ENCODE peak calls at places on chromosome 7, in seven cellular contexts. S is mammary epithelial cell, J is HFFc6, E is LoVo, T is thoracic aorta, C is cardiac septum, N is ureter. V is an unnamed sample.

GRCh38 chr7:28595081-28595480 is 182.8 kb downstream of the CREB5 start:
- DNase-seq in J (no peak), C (no peak), T (no peak), E (no peak), S (no peak), N (no peak), V (no peak)

GRCh38 chr7:4067874-4068273 is 614.2 kb upstream of the FOXK1 start:
- DNase-seq in N (no peak), E (no peak), S (no peak), T (no peak), C (no peak), J (no peak), V (no peak)

GRCh38 chr7:73992104-73992562 is 35.8 kb upstream of the ELN start:
- DNase-seq in C (no peak), N (no peak), J (peak), E (no peak), S (no peak), T (peak), V (peak)

GRCh38 chr7:123673752-123674398 is 18.2 kb downstream of the LMOD2 start:
- DNase-seq in S (no peak), N (no peak), J (no peak), E (no peak), C (no peak), T (no peak), V (no peak)

GRCh38 chr7:33457041-33457440 is 327.7 kb downstream of the BBS9 start:
- DNase-seq in N (no peak), J (no peak), S (no peak), E (no peak), C (no peak), T (no peak), V (no peak)

GRCh38 chr7:70134029-70134445 is 535.8 kb downstream of the AUTS2 start:
- DNase-seq in J (no peak), N (no peak), S (no peak), C (no peak), T (no peak), E (no peak), V (no peak)

GRCh38 chr7:158353606-158354570 is 233.7 kb downstream of the PTPRN2 start:
- DNase-seq in E (peak), N (no peak), T (no peak), C (peak), J (peak), S (no peak), V (peak)

GRCh38 chr7:55964261-55964801 is at the start of gene NIPSNAP2:
- DNase-seq in T (no peak), J (peak), S (peak), N (peak), E (peak), C (peak), V (peak)

GRCh38 chr7:25382175-25382574 is 153.9 kb upstream of the NPVF start:
- DNase-seq in E (no peak), T (no peak), N (no peak), J (no peak), C (no peak), S (no peak), V (no peak)

GRCh38 chr7:159104188-159105030 is 40.3 kb downstream of the VIPR2 start:
- DNase-seq in T (no peak), C (peak), E (no peak), N (no peak), S (no peak), J (no peak), V (peak)

GRCh38 chr7:41967156-41967555 is 264.3 kb upstream of the INHBA start:
- DNase-seq in S (peak), N (no peak), J (peak), E (no peak), C (no peak), T (no peak), V (no peak)

GRCh38 chr7:98872328-98872924 is 2.6 kb upstream of the TMEM130 start:
- DNase-seq in S (no peak), T (no peak), E (no peak), J (peak), C (no peak), N (no peak), V (peak)

GRCh38 chr7:20438248-20438647 is 107.5 kb downstream of the ITGB8 start:
- DNase-seq in E (peak), S (no peak), N (no peak), T (no peak), J (no peak), C (no peak), V (no peak)

GRCh38 chr7:100428199-100428966 is at the start of gene ZCWPW1:
- DNase-seq in E (peak), N (peak), T (peak), S (peak), C (peak), J (peak), V (peak)

GRCh38 chr7:86453454-86453853 is 190.3 kb upstream of the GRM3 start:
- DNase-seq in J (no peak), T (no peak), C (no peak), S (no peak), E (no peak), N (no peak), V (no peak)

GRCh38 chr7:92916751-92917369 is 80.5 kb upstream of the CDK6 start:
- DNase-seq in N (no peak), T (no peak), E (peak), S (peak), J (peak), C (no peak), V (no peak)